ENCODE peak calls at places on chromosomes 13 and 19, in four cellular contexts. D is stimulated activated CD8-positive, alpha-beta memory T cell treated with anti-CD3 and anti-CD28 coated beads, Interleukin-7, amount 100 ng/mL, for 1 hour; Y is omental fat pad; I is T-helper 2 cell. Q is an unnamed sample.

GRCh38 chr19:1424182-1424955 is 13.8 kb upstream of the RPS15 start:
- DNase-seq in D (no peak), Y (no peak), I (no peak), Q (no peak)

GRCh38 chr19:50341091-50341564 is 12.0 kb upstream of the KCNC3 start:
- DNase-seq in D (no peak), Y (no peak), I (no peak), Q (no peak)

GRCh38 chr13:20125129-20125782 is 35.6 kb downstream of the GJA3 start:
- DNase-seq in D (no peak), Y (no peak), I (no peak), Q (no peak)

GRCh38 chr13:75372517-75372916 is 109.5 kb downstream of the TBC1D4 start:
- DNase-seq in D (no peak), Y (no peak), I (no peak), Q (no peak)

GRCh38 chr19:49057636-49058234 is at the start of gene CGB7:
- DNase-seq in D (no peak), Y (peak; percentile 43), I (no peak), Q (peak; percentile 31)

GRCh38 chr13:51444922-51445321 is 7.9 kb downstream of the INTS6 start:
- DNase-seq in D (no peak), Y (no peak), I (no peak), Q (no peak)

GRCh38 chr19:5392476-5392875 is 51.9 kb upstream of the PTPRS start:
- DNase-seq in D (no peak), Y (no peak), I (no peak), Q (no peak)

GRCh38 chr13:31049833-31050232 is 111.9 kb downstream of the HSPH1 start:
- DNase-seq in D (no peak), Y (no peak), I (no peak), Q (no peak)

GRCh38 chr13:25037057-25037813 is 58.7 kb upstream of the PABPC3 start:
- DNase-seq in D (no peak), Y (no peak), I (no peak), Q (peak; percentile 13)

GRCh38 chr19:36225219-36225892 is 10.4 kb downstream of the ZNF146 start:
- DNase-seq in D (no peak), Y (no peak), I (no peak), Q (no peak)

GRCh38 chr13:113298001-113298945 is 1.2 kb downstream of the LAMP1 start:
- DNase-seq in D (no peak), Y (no peak), I (no peak), Q (no peak)

GRCh38 chr19:43290568-43291359 is 21.4 kb upstream of the PSG9 start:
- DNase-seq in D (no peak), Y (no peak), I (no peak), Q (no peak)

GRCh38 chr19:14383898-14384669 is 2.8 kb downstream of the ADGRE5 start:
- DNase-seq in D (no peak), Y (no peak), I (no peak), Q (no peak)